ENCODE peak calls at places on chromosomes 3 and 15, in nine cellular contexts. A, Y, J, O, W, Q, B, S and G are unnamed samples.

GRCh38 chr3:12959395-12959794 is 113.8 kb downstream of the IQSEC1 start:
- DNase-seq in A (no peak), Y (no peak), J (peak; percentile 45), O (no peak), W (no peak), Q (no peak), B (no peak), S (no peak), G (no peak)

GRCh38 chr15:94075349-94075748 is 156.0 kb upstream of the MCTP2 start:
- DNase-seq in A (no peak), Y (no peak), J (peak; percentile 88), O (peak; percentile 31), W (no peak), Q (peak; percentile 4), B (peak; percentile 84), S (no peak), G (no peak)

GRCh38 chr3:58052373-58053273 is 44.4 kb downstream of the FLNB start:
- DNase-seq in A (peak; percentile 68), Y (peak; percentile 96), J (peak; percentile 84), O (peak; percentile 79), W (no peak), Q (peak; percentile 99), B (peak; percentile 85), S (no peak), G (peak; percentile 94)

GRCh38 chr15:78325092-78325843 is 14.9 kb upstream of the CRABP1 start:
- DNase-seq in A (no peak), Y (peak; percentile 74), J (no peak), O (no peak), W (no peak), Q (peak; percentile 20), B (no peak), S (no peak), G (peak; percentile 70)

GRCh38 chr3:119990888-119991287 is 103.4 kb downstream of the GSK3B start:
- DNase-seq in A (no peak), Y (peak; percentile 19), J (no peak), O (no peak), W (no peak), Q (peak; percentile 62), B (no peak), S (no peak), G (peak; percentile 30)

GRCh38 chr3:96915465-96915864 is 101.1 kb downstream of the EPHA6 start:
- DNase-seq in A (no peak), Y (no peak), J (no peak), O (no peak), W (no peak), Q (no peak), B (no peak), S (no peak), G (no peak)

GRCh38 chr3:12138044-12138443 is 20.7 kb downstream of the TIMP4 start:
- DNase-seq in A (no peak), Y (peak; percentile 51), J (no peak), O (no peak), W (no peak), Q (peak; percentile 24), B (no peak), S (no peak), G (peak; percentile 59)

GRCh38 chr15:101162701-101163483 is 89.0 kb downstream of the CHSY1 start:
- DNase-seq in A (peak; percentile 76), Y (no peak), J (peak; percentile 76), O (no peak), W (no peak), Q (no peak), B (no peak), S (no peak), G (no peak)

GRCh38 chr15:101045835-101046691 is 126.9 kb downstream of the LRRK1 start:
- DNase-seq in A (peak; percentile 48), Y (no peak), J (no peak), O (peak; percentile 10), W (no peak), Q (no peak), B (no peak), S (no peak), G (no peak)

GRCh38 chr3:63015614-63016016 is 140.4 kb upstream of the CADPS start:
- DNase-seq in A (no peak), Y (no peak), J (no peak), O (no peak), W (no peak), Q (no peak), B (no peak), S (no peak), G (no peak)

GRCh38 chr3:159866201-159866746 is 122.4 kb upstream of the IL12A start:
- DNase-seq in A (no peak), Y (peak; percentile 43), J (no peak), O (no peak), W (no peak), Q (no peak), B (no peak), S (no peak), G (no peak)

GRCh38 chr3:57803647-57804081 is 47.6 kb downstream of the SLMAP start:
- DNase-seq in A (no peak), Y (peak; percentile 83), J (no peak), O (peak; percentile 66), W (peak; percentile 22), Q (peak; percentile 97), B (peak; percentile 38), S (peak; percentile 25), G (peak; percentile 89)

GRCh38 chr3:119145500-119146167 is at the start of gene TEX55:
- DNase-seq in A (peak; percentile 60), Y (peak; percentile 80), J (no peak), O (no peak), W (peak; percentile 2), Q (peak; percentile 61), B (no peak), S (peak; percentile 48), G (peak; percentile 74)

GRCh38 chr3:146159037-146159436 is 1.9 kb downstream of the PLOD2 start:
- DNase-seq in A (no peak), Y (no peak), J (no peak), O (no peak), W (no peak), Q (no peak), B (no peak), S (no peak), G (peak; percentile 51)

GRCh38 chr3:146159616-146160232 is 1.3 kb downstream of the PLOD2 start:
- DNase-seq in A (no peak), Y (no peak), J (no peak), O (no peak), W (no peak), Q (no peak), B (no peak), S (no peak), G (no peak)

GRCh38 chr3:146161725-146162047 is 702 bp upstream of the PLOD2 start:
- DNase-seq in A (no peak), Y (peak; percentile 80), J (peak; percentile 56), O (no peak), W (no peak), Q (peak; percentile 63), B (peak; percentile 65), S (no peak), G (peak; percentile 71)

GRCh38 chr3:146160964-146161724 is at the start of gene PLOD2:
- DNase-seq in A (peak; percentile 90), Y (peak; percentile 97), J (peak; percentile 83), O (peak; percentile 38), W (no peak), Q (peak; percentile 92), B (peak; percentile 78), S (no peak), G (peak; percentile 94)

GRCh38 chr3:146160233-146160963 is 586 bp downstream of the PLOD2 start:
- DNase-seq in A (peak; percentile 67), Y (peak; percentile 90), J (peak; percentile 52), O (peak; percentile 57), W (no peak), Q (peak; percentile 79), B (peak; percentile 68), S (no peak), G (peak; percentile 89)
- H3K4me3 ChIP-seq in A (peak overlapping the region; percentile 76), Y (peak overlapping the region; percentile 98), J (peak overlapping the region; percentile 85), O (peak overlapping the region; percentile 82), W (no peak overlapping the region), Q (peak overlapping the region; percentile 91), B (peak overlapping the region; percentile 79), S (no peak overlapping the region), G (peak overlapping the region; percentile 84)

DNA sequence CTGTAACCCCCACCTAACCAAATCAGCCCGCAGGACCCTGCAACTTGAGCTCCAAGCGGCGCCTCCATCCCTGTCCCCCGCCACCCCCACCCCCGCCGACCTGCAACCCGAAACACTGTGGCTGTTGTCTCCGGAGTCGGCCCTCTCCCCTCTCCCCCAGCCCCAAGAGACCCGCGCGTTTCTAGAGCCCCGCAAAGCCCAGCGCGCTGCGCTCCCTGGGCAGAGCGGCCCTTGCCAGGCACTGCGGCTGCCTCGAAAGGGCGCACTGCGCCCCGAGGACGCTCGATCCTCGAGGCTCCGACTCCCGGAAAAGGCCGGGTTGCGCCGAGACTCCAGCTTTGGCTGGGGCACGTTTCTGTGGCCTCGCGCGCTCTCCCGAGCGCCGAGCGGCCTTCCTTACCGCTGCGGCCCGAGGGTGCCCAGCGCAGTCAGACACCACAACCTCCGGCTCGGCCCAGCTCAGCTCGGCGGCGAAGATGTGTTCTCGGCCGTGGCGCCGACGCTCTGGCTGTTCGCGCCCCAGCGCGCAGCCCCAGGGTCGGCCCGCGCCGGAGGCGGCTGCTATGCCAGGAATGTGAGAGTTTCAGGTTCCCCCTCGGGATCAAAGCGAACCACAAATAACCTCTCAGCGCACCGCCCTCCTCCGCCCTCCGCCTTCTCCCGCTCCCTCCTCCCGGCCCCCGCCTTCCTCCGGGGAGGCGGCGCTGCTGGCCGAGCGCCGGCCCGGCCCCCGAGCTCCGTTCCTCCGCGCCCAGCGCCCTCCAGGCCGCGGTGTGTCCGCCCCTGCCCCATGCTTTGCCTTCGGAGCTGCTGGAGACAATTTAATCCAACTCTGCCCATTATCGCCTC is at the start of gene AMOTL2:
- DNase-seq in A (peak; percentile 93), Y (peak; percentile 97), J (peak; percentile 96), O (peak; percentile 82), W (no peak), Q (peak; percentile 97), B (peak; percentile 93), S (peak; percentile 23), G (peak; percentile 98)
- H3K4me3 ChIP-seq in A (peak within 1 kb of the TSS; percentile 82), Y (peak within 1 kb of the TSS; percentile 91), J (peak within 1 kb of the TSS; percentile 86), O (peak within 1 kb of the TSS; percentile 79), W (no peak within 1 kb of the TSS), Q (peak within 1 kb of the TSS; percentile 76), B (peak within 1 kb of the TSS; percentile 89), S (peak within 1 kb of the TSS; percentile 41), G (peak within 1 kb of the TSS; percentile 91)

DNA sequence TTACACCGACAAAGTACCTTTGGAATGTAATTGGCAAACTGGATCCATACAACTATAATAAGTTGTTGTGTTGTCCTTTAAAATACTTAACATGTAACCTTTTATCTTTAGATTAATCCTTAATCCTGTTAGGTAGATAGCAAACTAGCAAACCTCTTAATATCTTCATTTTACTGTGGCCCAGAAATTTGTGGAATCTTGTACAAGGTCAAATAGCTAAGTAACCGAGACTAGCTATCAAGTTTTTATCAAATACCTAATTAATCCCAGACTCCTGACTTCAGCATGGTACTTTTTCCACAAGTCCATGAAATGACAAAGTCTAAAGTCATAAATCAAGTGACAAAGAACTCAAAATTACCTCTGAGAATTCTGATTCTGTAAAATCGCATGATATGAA is 4.4 kb downstream of the GATM start:
- DNase-seq in A (no peak), Y (no peak), J (no peak), O (no peak), W (no peak), Q (no peak), B (no peak), S (no peak), G (no peak)
- H3K4me3 ChIP-seq in A (no peak overlapping the region), Y (no peak overlapping the region), J (no peak overlapping the region), O (no peak overlapping the region), W (no peak overlapping the region), Q (no peak overlapping the region), B (no peak overlapping the region), S (no peak overlapping the region), G (no peak overlapping the region)

DNA sequence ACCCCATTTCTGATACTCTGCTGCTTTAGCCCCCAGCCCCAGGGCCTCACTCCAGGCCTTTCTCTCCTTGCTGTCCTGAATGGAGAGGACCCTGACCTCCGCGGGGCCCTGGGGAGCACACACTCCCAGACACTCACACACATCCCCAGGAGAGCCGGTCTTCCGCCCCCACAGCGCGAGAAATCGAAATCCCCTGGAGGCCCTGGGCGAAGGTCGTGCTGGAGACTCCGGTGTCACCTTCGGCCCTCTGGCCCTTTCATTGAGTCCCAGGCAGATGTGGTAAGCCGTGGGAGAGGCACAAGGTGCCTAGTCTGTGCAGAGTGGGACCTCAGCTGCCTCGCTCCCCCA is 844 bp upstream of the GOLGA8B start:
- DNase-seq in A (no peak), Y (no peak), J (no peak), O (no peak), W (no peak), Q (no peak), B (no peak), S (no peak), G (no peak)
- H3K4me3 ChIP-seq in A (peak overlapping the region; percentile 75), Y (peak overlapping the region; percentile 87), J (peak overlapping the region; percentile 71), O (no peak overlapping the region), W (peak overlapping the region; percentile 44), Q (peak overlapping the region; percentile 93), B (no peak overlapping the region), S (peak overlapping the region; percentile 85), G (peak overlapping the region; percentile 77)